ENCODE peak calls at places on chromosomes 6 and 20, in five cellular contexts. D, B, T, N and K are unnamed samples.

GRCh38 chr6:13796781-13797180 is 17.6 kb downstream of the MCUR1 start:
- DNase-seq in B (no peak), D (no peak), N (no peak), T (no peak), K (no peak)

GRCh38 chr20:56517211-56517610 is 7.3 kb upstream of the FAM209A start:
- DNase-seq in B (no peak), T (no peak), N (no peak), D (no peak), K (no peak)

GRCh38 chr6:166738361-166738760 is 111.3 kb upstream of the RPS6KA2 start:
- DNase-seq in B (no peak), D (no peak), T (no peak), N (no peak), K (no peak)

GRCh38 chr6:170004585-170005210 is 253.3 kb downstream of the ERMARD start:
- DNase-seq in N (no peak), B (no peak), D (no peak), T (no peak), K (no peak)

GRCh38 chr6:82040405-82041221 is 206.9 kb downstream of the IBTK start:
- DNase-seq in B (no peak), T (peak), N (peak), D (no peak), K (no peak)

GRCh38 chr20:18524646-18525045 is 16.9 kb downstream of the SEC23B start:
- DNase-seq in D (no peak), T (peak), N (no peak), B (no peak), K (no peak)

GRCh38 chr6:54846857-54847721 is 518 bp downstream of the FAM83B start:
- DNase-seq in T (no peak), D (no peak), N (no peak), B (no peak), K (no peak)

GRCh38 chr6:93624408-93624807 is 205.0 kb upstream of the EPHA7 start:
- DNase-seq in D (no peak), T (no peak), B (no peak), N (no peak), K (no peak)

GRCh38 chr20:20130399-20130798 is 78.1 kb downstream of the CFAP61 start:
- DNase-seq in N (no peak), B (no peak), T (no peak), D (no peak), K (no peak)

GRCh38 chr20:44692932-44693476 is 22.2 kb upstream of the CCN5 start:
- DNase-seq in N (peak), B (peak), D (no peak), T (no peak), K (no peak)

GRCh38 chr20:36950432-36951197 is 893 bp downstream of the SAMHD1 start:
- DNase-seq in D (no peak), B (no peak), T (no peak), N (no peak), K (no peak)

GRCh38 chr20:34891166-34892062 is 15.0 kb downstream of the ACSS2 start:
- DNase-seq in T (no peak), B (no peak), N (no peak), D (peak), K (no peak)

GRCh38 chr20:43731469-43731868 is 4.7 kb upstream of the GTSF1L start:
- DNase-seq in D (no peak), N (no peak), B (no peak), T (no peak), K (no peak)

GRCh38 chr6:123715243-123715863 is 78.6 kb upstream of the TRDN start:
- DNase-seq in B (no peak), T (no peak), N (no peak), D (no peak), K (no peak)

GRCh38 chr6:99822741-99823512 is 171.1 kb downstream of the MCHR2 start:
- DNase-seq in B (no peak), D (no peak), T (peak), N (peak), K (no peak)

GRCh38 chr20:39395478-39396291 is 433.5 kb downstream of the DHX35 start:
- DNase-seq in T (no peak), N (no peak), B (no peak), D (no peak), K (no peak)

DNA sequence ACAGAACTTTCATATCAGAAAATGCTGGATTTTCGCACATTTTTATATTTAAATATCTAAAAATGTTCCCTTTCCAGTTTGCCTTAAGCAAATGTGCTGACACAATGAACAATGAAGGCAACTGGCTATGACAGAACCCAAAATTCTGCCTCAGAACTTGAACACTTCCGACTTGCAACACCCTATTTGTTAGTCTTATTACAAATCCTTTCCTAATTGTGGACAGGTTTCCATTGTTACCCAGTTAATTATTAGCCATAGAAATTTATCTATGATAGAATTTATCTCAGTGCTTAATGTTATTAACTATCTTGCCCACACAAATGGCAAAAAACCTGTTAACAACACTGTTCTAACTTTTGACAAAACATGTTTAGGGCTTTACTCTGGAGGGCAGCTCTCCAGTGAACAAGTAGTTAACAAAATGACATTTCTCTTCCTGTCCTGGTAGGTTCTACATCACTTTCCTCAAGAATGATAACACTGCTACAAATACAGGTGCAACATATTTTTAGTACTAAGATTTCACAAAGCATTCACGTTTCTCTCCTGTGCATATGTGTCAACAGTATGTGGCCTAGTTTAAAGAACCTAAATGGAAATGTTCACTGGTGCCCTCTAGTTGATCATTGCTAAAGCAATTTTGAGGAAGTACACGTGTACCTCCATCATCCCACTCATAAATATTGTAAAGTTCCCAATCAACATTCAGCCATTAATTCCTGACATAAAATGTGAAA is 58.4 kb downstream of the HIVEP2 start:
- DNase-seq in D (peak), T (no peak), B (no peak), N (no peak), K (no peak)
- TF ChIP-seq CTCF in D (peak), T (no peak), B (peak), N (peak), K (no peak)

GRCh38 chr6:45843848-45844521 is 171.7 kb downstream of the CLIC5 start:
- DNase-seq in B (peak), N (no peak), D (no peak), T (no peak), K (no peak)

GRCh38 chr6:45837541-45838200 is 178.0 kb downstream of the CLIC5 start:
- DNase-seq in T (no peak), D (no peak), N (no peak), B (no peak), K (no peak)

GRCh38 chr6:45838996-45839395 is 176.7 kb downstream of the CLIC5 start:
- DNase-seq in N (no peak), T (no peak), D (no peak), B (peak), K (no peak)

GRCh38 chr6:45838486-45838885 is 177.2 kb downstream of the CLIC5 start:
- DNase-seq in D (no peak), B (no peak), T (no peak), N (no peak), K (no peak)

GRCh38 chr6:45841062-45841461 is 174.6 kb downstream of the CLIC5 start:
- DNase-seq in T (no peak), D (no peak), B (peak), N (no peak), K (no peak)
- TF ChIP-seq CTCF in T (no peak), D (no peak), B (no peak), N (no peak), K (no peak)

DNA sequence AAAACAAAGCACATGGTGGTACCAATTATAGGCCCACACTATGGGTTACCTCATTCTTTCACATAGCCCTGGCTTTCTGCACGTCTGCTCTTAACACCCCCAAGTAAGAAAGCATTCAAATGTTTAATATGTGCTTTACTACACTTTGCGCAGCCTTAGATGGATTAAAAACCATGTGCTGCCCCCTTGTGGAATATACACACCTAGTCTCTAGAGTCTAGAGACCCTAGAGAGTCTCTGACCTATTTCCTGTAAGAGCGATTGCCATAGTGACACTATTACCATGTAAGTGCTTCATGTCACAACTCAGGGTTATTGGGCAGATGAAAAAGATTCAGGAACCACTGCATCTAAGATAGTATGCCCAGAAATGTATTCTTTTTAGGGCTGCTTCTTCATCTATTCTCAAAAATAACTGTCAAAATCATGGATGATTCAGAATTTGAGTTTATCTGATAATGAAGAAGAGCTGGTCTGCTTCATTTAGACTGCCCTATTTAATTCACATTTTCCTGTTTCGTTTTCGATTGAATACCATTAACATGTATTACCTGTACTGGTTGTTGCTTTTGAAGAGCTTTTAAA is 186.3 kb downstream of the ADGB start:
- DNase-seq in D (no peak), B (no peak), T (peak), N (peak), K (no peak)
- TF ChIP-seq CTCF in D (peak), B (no peak), T (peak), N (peak), K (no peak)

DNA sequence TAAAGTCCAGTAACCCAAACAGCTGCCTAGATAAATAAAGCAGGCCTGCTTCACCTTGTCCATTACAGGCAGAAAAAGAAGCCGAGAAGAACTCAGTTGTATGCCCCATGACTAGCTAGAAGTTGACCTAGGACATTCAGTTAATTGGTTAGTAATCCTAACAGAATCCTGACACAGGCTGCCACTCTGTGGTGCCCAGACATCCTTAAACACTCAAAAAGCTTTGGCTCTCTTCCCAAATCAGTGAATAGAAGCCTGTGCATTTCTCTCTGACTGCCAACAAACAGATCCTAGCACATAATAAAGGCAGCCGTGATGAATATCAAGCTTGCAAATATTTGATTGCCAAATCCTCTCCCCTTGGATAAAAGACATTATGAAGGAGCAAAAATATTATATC is 519.1 kb upstream of the EYS start:
- DNase-seq in T (no peak), B (no peak), N (no peak), D (no peak), K (no peak)
- TF ChIP-seq CTCF in T (no peak), B (no peak), N (no peak), D (no peak), K (no peak)

GRCh38 chr6:7159790-7160525 is 52.2 kb downstream of the RREB1 start:
- DNase-seq in D (no peak), T (no peak), B (no peak), N (no peak), K (no peak)

GRCh38 chr6:7163661-7164071 is 55.9 kb downstream of the RREB1 start:
- DNase-seq in N (no peak), D (no peak), T (no peak), B (no peak), K (no peak)

GRCh38 chr6:7161253-7161623 is 53.5 kb downstream of the RREB1 start:
- DNase-seq in T (no peak), D (no peak), N (no peak), B (no peak), K (no peak)

GRCh38 chr6:7164536-7165001 is 56.8 kb downstream of the RREB1 start:
- DNase-seq in T (no peak), B (no peak), D (no peak), N (no peak), K (no peak)

GRCh38 chr6:7161845-7162244 is 54.1 kb downstream of the RREB1 start:
- DNase-seq in N (no peak), B (no peak), T (no peak), D (no peak), K (no peak)
- TF ChIP-seq CTCF in N (no peak), B (no peak), T (no peak), D (no peak), K (no peak)

GRCh38 chr6:113464536-113464935 is 392.6 kb upstream of the MARCKS start:
- DNase-seq in D (no peak), T (no peak), N (no peak), B (no peak), K (no peak)
- TF ChIP-seq CTCF in D (no peak), T (no peak), N (no peak), B (no peak), K (no peak)

DNA sequence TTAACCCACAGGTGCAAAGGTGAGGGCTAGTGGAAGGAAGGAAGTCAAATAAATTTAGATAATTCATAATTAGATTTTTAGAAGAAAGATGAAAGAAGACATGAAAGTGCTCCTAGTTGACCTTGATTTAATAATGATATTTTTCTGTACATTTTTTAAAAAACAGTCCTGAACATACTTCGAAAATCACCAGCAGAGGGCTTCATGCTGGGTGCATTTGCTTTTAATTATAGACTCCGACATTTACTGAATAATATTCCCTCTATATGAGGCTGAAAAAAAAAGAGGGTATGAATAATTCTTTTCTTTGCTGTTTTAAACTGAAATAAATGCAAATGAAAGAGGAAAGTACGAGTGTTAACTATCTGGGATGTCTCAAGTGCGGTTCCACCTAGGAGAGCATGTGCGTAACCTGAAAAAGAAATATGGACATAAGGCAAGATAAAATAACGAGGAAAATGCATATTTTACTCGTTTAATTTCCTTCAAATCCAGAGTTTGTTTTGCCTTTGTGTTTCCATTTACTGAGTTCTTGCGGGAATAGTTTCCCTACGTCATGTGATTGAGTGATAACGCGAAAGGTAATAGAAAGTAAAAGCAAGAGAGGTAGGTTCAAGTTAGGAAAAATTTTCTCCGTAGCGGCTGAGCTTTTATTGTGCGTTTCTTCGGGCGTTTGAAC is 3.1 kb upstream of the TFAP2B start:
- DNase-seq in D (no peak), B (no peak), T (no peak), N (no peak), K (no peak)
- TF ChIP-seq CTCF in D (peak), B (no peak), T (peak), N (peak), K (no peak)